ENCODE peak calls at places on chromosome 2, in eight cellular contexts. One of them, this sample, is unnamed.

GRCh38 chr2:1746174-1747064 is 2.1 kb upstream of the PXDN start:
- DNase-seq in dorsolateral prefrontal cortex: no peak
- DNase-seq in uterus: no peak
- DNase-seq in HFFc6: no peak
- DNase-seq in G401: no peak
- DNase-seq in NCI-H1105: no peak
- DNase-seq in progenitor cell of endocrine pancreas: no peak
- DNase-seq in CD4-positive, alpha-beta memory T cell: no peak
- DNase-seq in this sample: no peak

GRCh38 chr2:197614532-197614931 is 60.9 kb downstream of the RFTN2 start:
- DNase-seq in dorsolateral prefrontal cortex: no peak
- DNase-seq in uterus: no peak
- DNase-seq in HFFc6: no peak
- DNase-seq in G401: no peak
- DNase-seq in NCI-H1105: no peak
- DNase-seq in progenitor cell of endocrine pancreas: no peak
- DNase-seq in CD4-positive, alpha-beta memory T cell: no peak
- DNase-seq in this sample: no peak

GRCh38 chr2:145460151-145460550 is 940.2 kb upstream of the ZEB2 start:
- DNase-seq in dorsolateral prefrontal cortex: no peak
- DNase-seq in uterus: no peak
- DNase-seq in HFFc6: peak; percentile 2
- DNase-seq in G401: no peak
- DNase-seq in NCI-H1105: no peak
- DNase-seq in progenitor cell of endocrine pancreas: no peak
- DNase-seq in CD4-positive, alpha-beta memory T cell: no peak
- DNase-seq in this sample: no peak

GRCh38 chr2:74424139-74424992 is 2.8 kb downstream of the WDR54 start:
- DNase-seq in dorsolateral prefrontal cortex: no peak
- DNase-seq in uterus: no peak
- DNase-seq in HFFc6: no peak
- DNase-seq in G401: no peak
- DNase-seq in NCI-H1105: no peak
- DNase-seq in progenitor cell of endocrine pancreas: no peak
- DNase-seq in CD4-positive, alpha-beta memory T cell: no peak
- DNase-seq in this sample: no peak

GRCh38 chr2:8558096-8558495 is 123.8 kb upstream of the ID2 start:
- DNase-seq in dorsolateral prefrontal cortex: no peak
- DNase-seq in uterus: peak; percentile 4
- DNase-seq in HFFc6: no peak
- DNase-seq in G401: no peak
- DNase-seq in NCI-H1105: no peak
- DNase-seq in progenitor cell of endocrine pancreas: no peak
- DNase-seq in CD4-positive, alpha-beta memory T cell: no peak
- DNase-seq in this sample: no peak

GRCh38 chr2:205850172-205850571 is 167.9 kb downstream of the NRP2 start:
- DNase-seq in dorsolateral prefrontal cortex: no peak
- DNase-seq in uterus: no peak
- DNase-seq in HFFc6: no peak
- DNase-seq in G401: no peak
- DNase-seq in NCI-H1105: no peak
- DNase-seq in progenitor cell of endocrine pancreas: no peak
- DNase-seq in CD4-positive, alpha-beta memory T cell: no peak
- DNase-seq in this sample: no peak

GRCh38 chr2:44075536-44075935 is 79.7 kb upstream of the LRPPRC start:
- DNase-seq in dorsolateral prefrontal cortex: peak; percentile 64
- DNase-seq in uterus: no peak
- DNase-seq in HFFc6: peak; percentile 30
- DNase-seq in G401: peak; percentile 94
- DNase-seq in NCI-H1105: no peak
- DNase-seq in progenitor cell of endocrine pancreas: no peak
- DNase-seq in CD4-positive, alpha-beta memory T cell: no peak
- DNase-seq in this sample: peak; percentile 94

GRCh38 chr2:207051345-207051959 is 112.1 kb downstream of the CPO start:
- DNase-seq in dorsolateral prefrontal cortex: no peak
- DNase-seq in uterus: no peak
- DNase-seq in HFFc6: no peak
- DNase-seq in G401: no peak
- DNase-seq in NCI-H1105: no peak
- DNase-seq in progenitor cell of endocrine pancreas: no peak
- DNase-seq in CD4-positive, alpha-beta memory T cell: no peak
- DNase-seq in this sample: no peak

GRCh38 chr2:69948032-69948962 is 13.1 kb downstream of the ASPRV1 start:
- DNase-seq in dorsolateral prefrontal cortex: no peak
- DNase-seq in uterus: no peak
- DNase-seq in HFFc6: no peak
- DNase-seq in G401: peak; percentile 86
- DNase-seq in NCI-H1105: no peak
- DNase-seq in progenitor cell of endocrine pancreas: no peak
- DNase-seq in CD4-positive, alpha-beta memory T cell: no peak
- DNase-seq in this sample: no peak

GRCh38 chr2:220227272-220227920 is 600.0 kb downstream of the SLC4A3 start:
- DNase-seq in dorsolateral prefrontal cortex: no peak
- DNase-seq in uterus: no peak
- DNase-seq in HFFc6: peak; percentile 77
- DNase-seq in G401: no peak
- DNase-seq in NCI-H1105: no peak
- DNase-seq in progenitor cell of endocrine pancreas: no peak
- DNase-seq in CD4-positive, alpha-beta memory T cell: no peak
- DNase-seq in this sample: no peak

GRCh38 chr2:226905718-226906438 is 70.0 kb downstream of the RHBDD1 start:
- DNase-seq in dorsolateral prefrontal cortex: no peak
- DNase-seq in uterus: no peak
- DNase-seq in HFFc6: no peak
- DNase-seq in G401: no peak
- DNase-seq in NCI-H1105: no peak
- DNase-seq in progenitor cell of endocrine pancreas: no peak
- DNase-seq in CD4-positive, alpha-beta memory T cell: no peak
- DNase-seq in this sample: no peak

GRCh38 chr2:2107140-2107539 is 223.9 kb downstream of the MYT1L start:
- DNase-seq in dorsolateral prefrontal cortex: no peak
- DNase-seq in uterus: no peak
- DNase-seq in HFFc6: no peak
- DNase-seq in G401: no peak
- DNase-seq in NCI-H1105: peak; percentile 77
- DNase-seq in progenitor cell of endocrine pancreas: no peak
- DNase-seq in CD4-positive, alpha-beta memory T cell: no peak
- DNase-seq in this sample: no peak

GRCh38 chr2:61882850-61883249 is 5.6 kb downstream of the CCT4 start:
- DNase-seq in dorsolateral prefrontal cortex: no peak
- DNase-seq in uterus: no peak
- DNase-seq in HFFc6: no peak
- DNase-seq in G401: no peak
- DNase-seq in NCI-H1105: no peak
- DNase-seq in progenitor cell of endocrine pancreas: no peak
- DNase-seq in CD4-positive, alpha-beta memory T cell: no peak
- DNase-seq in this sample: no peak

GRCh38 chr2:32289165-32290054 is 11.7 kb downstream of the YIPF4 start:
- DNase-seq in dorsolateral prefrontal cortex: no peak
- DNase-seq in uterus: no peak
- DNase-seq in HFFc6: peak; percentile 65
- DNase-seq in G401: no peak
- DNase-seq in NCI-H1105: no peak
- DNase-seq in progenitor cell of endocrine pancreas: no peak
- DNase-seq in CD4-positive, alpha-beta memory T cell: no peak
- DNase-seq in this sample: no peak

GRCh38 chr2:143686585-143687164 is 557.5 kb downstream of the ARHGAP15 start:
- DNase-seq in dorsolateral prefrontal cortex: no peak
- DNase-seq in uterus: no peak
- DNase-seq in HFFc6: peak; percentile 47
- DNase-seq in G401: peak; percentile 23
- DNase-seq in NCI-H1105: no peak
- DNase-seq in progenitor cell of endocrine pancreas: no peak
- DNase-seq in CD4-positive, alpha-beta memory T cell: no peak
- DNase-seq in this sample: peak; percentile 70

GRCh38 chr2:46643951-46644350 is 164.6 kb downstream of the TMEM247 start:
- DNase-seq in dorsolateral prefrontal cortex: no peak
- DNase-seq in uterus: no peak
- DNase-seq in HFFc6: no peak
- DNase-seq in G401: no peak
- DNase-seq in NCI-H1105: no peak
- DNase-seq in progenitor cell of endocrine pancreas: no peak
- DNase-seq in CD4-positive, alpha-beta memory T cell: no peak
- DNase-seq in this sample: no peak

GRCh38 chr2:79940366-79940765 is 364.2 kb downstream of the LRRTM1 start:
- DNase-seq in dorsolateral prefrontal cortex: no peak
- DNase-seq in uterus: no peak
- DNase-seq in HFFc6: no peak
- DNase-seq in G401: no peak
- DNase-seq in NCI-H1105: no peak
- DNase-seq in progenitor cell of endocrine pancreas: no peak
- DNase-seq in CD4-positive, alpha-beta memory T cell: no peak
- DNase-seq in this sample: no peak

GRCh38 chr2:168620554-168620953 is 164.5 kb downstream of the CERS6 start:
- DNase-seq in dorsolateral prefrontal cortex: no peak
- DNase-seq in uterus: no peak
- DNase-seq in HFFc6: no peak
- DNase-seq in G401: no peak
- DNase-seq in NCI-H1105: no peak
- DNase-seq in progenitor cell of endocrine pancreas: no peak
- DNase-seq in CD4-positive, alpha-beta memory T cell: no peak
- DNase-seq in this sample: no peak

GRCh38 chr2:220143336-220143735 is 515.9 kb downstream of the SLC4A3 start:
- DNase-seq in dorsolateral prefrontal cortex: no peak
- DNase-seq in uterus: no peak
- DNase-seq in HFFc6: peak; percentile 80
- DNase-seq in G401: no peak
- DNase-seq in NCI-H1105: no peak
- DNase-seq in progenitor cell of endocrine pancreas: no peak
- DNase-seq in CD4-positive, alpha-beta memory T cell: no peak
- DNase-seq in this sample: no peak

GRCh38 chr2:68362749-68363148 is 2.3 kb upstream of the PLEK start:
- DNase-seq in dorsolateral prefrontal cortex: no peak
- DNase-seq in uterus: no peak
- DNase-seq in HFFc6: no peak
- DNase-seq in G401: no peak
- DNase-seq in NCI-H1105: no peak
- DNase-seq in progenitor cell of endocrine pancreas: no peak
- DNase-seq in CD4-positive, alpha-beta memory T cell: no peak
- DNase-seq in this sample: peak; percentile 46

GRCh38 chr2:6215053-6215452 is 522.9 kb downstream of the SOX11 start:
- DNase-seq in dorsolateral prefrontal cortex: no peak
- DNase-seq in uterus: no peak
- DNase-seq in HFFc6: no peak
- DNase-seq in G401: no peak
- DNase-seq in NCI-H1105: no peak
- DNase-seq in progenitor cell of endocrine pancreas: no peak
- DNase-seq in CD4-positive, alpha-beta memory T cell: no peak
- DNase-seq in this sample: no peak

GRCh38 chr2:128196026-128196822 is 105.2 kb downstream of the UGGT1 start:
- DNase-seq in dorsolateral prefrontal cortex: no peak
- DNase-seq in uterus: no peak
- DNase-seq in HFFc6: no peak
- DNase-seq in G401: no peak
- DNase-seq in NCI-H1105: no peak
- DNase-seq in progenitor cell of endocrine pancreas: no peak
- DNase-seq in CD4-positive, alpha-beta memory T cell: no peak
- DNase-seq in this sample: peak; percentile 54

GRCh38 chr2:221943078-221943810 is 355.6 kb downstream of the PAX3 start:
- DNase-seq in dorsolateral prefrontal cortex: no peak
- DNase-seq in uterus: peak; percentile 74
- DNase-seq in HFFc6: peak; percentile 12
- DNase-seq in G401: no peak
- DNase-seq in NCI-H1105: no peak
- DNase-seq in progenitor cell of endocrine pancreas: no peak
- DNase-seq in CD4-positive, alpha-beta memory T cell: no peak
- DNase-seq in this sample: peak; percentile 33

GRCh38 chr2:230225486-230225885 is at the start of gene SP140:
- DNase-seq in dorsolateral prefrontal cortex: no peak
- DNase-seq in uterus: no peak
- DNase-seq in HFFc6: no peak
- DNase-seq in G401: no peak
- DNase-seq in NCI-H1105: no peak
- DNase-seq in progenitor cell of endocrine pancreas: no peak
- DNase-seq in CD4-positive, alpha-beta memory T cell: peak; percentile 88
- DNase-seq in this sample: peak; percentile 70

GRCh38 chr2:198321522-198322088 is 517.2 kb downstream of the PLCL1 start:
- DNase-seq in dorsolateral prefrontal cortex: no peak
- DNase-seq in uterus: no peak
- DNase-seq in HFFc6: no peak
- DNase-seq in G401: no peak
- DNase-seq in NCI-H1105: no peak
- DNase-seq in progenitor cell of endocrine pancreas: no peak
- DNase-seq in CD4-positive, alpha-beta memory T cell: no peak
- DNase-seq in this sample: no peak

GRCh38 chr2:33014268-33014667 is 67.5 kb downstream of the LTBP1 start:
- DNase-seq in dorsolateral prefrontal cortex: no peak
- DNase-seq in uterus: no peak
- DNase-seq in HFFc6: no peak
- DNase-seq in G401: no peak
- DNase-seq in NCI-H1105: no peak
- DNase-seq in progenitor cell of endocrine pancreas: no peak
- DNase-seq in CD4-positive, alpha-beta memory T cell: no peak
- DNase-seq in this sample: no peak

GRCh38 chr2:168208652-168209051 is 38.7 kb downstream of the STK39 start:
- DNase-seq in dorsolateral prefrontal cortex: no peak
- DNase-seq in uterus: no peak
- DNase-seq in HFFc6: no peak
- DNase-seq in G401: no peak
- DNase-seq in NCI-H1105: no peak
- DNase-seq in progenitor cell of endocrine pancreas: no peak
- DNase-seq in CD4-positive, alpha-beta memory T cell: no peak
- DNase-seq in this sample: no peak

GRCh38 chr2:144834954-144835633 is 315.2 kb upstream of the ZEB2 start:
- DNase-seq in dorsolateral prefrontal cortex: no peak
- DNase-seq in uterus: peak; percentile 19
- DNase-seq in HFFc6: peak; percentile 50
- DNase-seq in G401: no peak
- DNase-seq in NCI-H1105: no peak
- DNase-seq in progenitor cell of endocrine pancreas: no peak
- DNase-seq in CD4-positive, alpha-beta memory T cell: no peak
- DNase-seq in this sample: no peak

GRCh38 chr2:150309681-150310080 is 177.8 kb downstream of the RND3 start:
- DNase-seq in dorsolateral prefrontal cortex: no peak
- DNase-seq in uterus: no peak
- DNase-seq in HFFc6: no peak
- DNase-seq in G401: no peak
- DNase-seq in NCI-H1105: no peak
- DNase-seq in progenitor cell of endocrine pancreas: no peak
- DNase-seq in CD4-positive, alpha-beta memory T cell: no peak
- DNase-seq in this sample: no peak

GRCh38 chr2:64401501-64401880 is 52.5 kb upstream of the LGALSL start:
- DNase-seq in dorsolateral prefrontal cortex: no peak
- DNase-seq in uterus: no peak
- DNase-seq in HFFc6: no peak
- DNase-seq in G401: no peak
- DNase-seq in NCI-H1105: peak; percentile 27
- DNase-seq in progenitor cell of endocrine pancreas: no peak
- DNase-seq in CD4-positive, alpha-beta memory T cell: no peak
- DNase-seq in this sample: no peak

GRCh38 chr2:181753686-181754085 is 73.4 kb upstream of the NEUROD1 start:
- DNase-seq in dorsolateral prefrontal cortex: no peak
- DNase-seq in uterus: no peak
- DNase-seq in HFFc6: no peak
- DNase-seq in G401: no peak
- DNase-seq in NCI-H1105: no peak
- DNase-seq in progenitor cell of endocrine pancreas: no peak
- DNase-seq in CD4-positive, alpha-beta memory T cell: no peak
- DNase-seq in this sample: no peak

GRCh38 chr2:24613154-24613814 is 122.2 kb downstream of the NCOA1 start:
- DNase-seq in dorsolateral prefrontal cortex: no peak
- DNase-seq in uterus: no peak
- DNase-seq in HFFc6: peak; percentile 75
- DNase-seq in G401: no peak
- DNase-seq in NCI-H1105: no peak
- DNase-seq in progenitor cell of endocrine pancreas: no peak
- DNase-seq in CD4-positive, alpha-beta memory T cell: peak; percentile 22
- DNase-seq in this sample: no peak

GRCh38 chr2:160114020-160114419 is 51.6 kb upstream of the PLA2R1 start:
- DNase-seq in dorsolateral prefrontal cortex: no peak
- DNase-seq in uterus: no peak
- DNase-seq in HFFc6: no peak
- DNase-seq in G401: no peak
- DNase-seq in NCI-H1105: no peak
- DNase-seq in progenitor cell of endocrine pancreas: no peak
- DNase-seq in CD4-positive, alpha-beta memory T cell: no peak
- DNase-seq in this sample: no peak

GRCh38 chr2:28507806-28508764 is 12.2 kb downstream of the PLB1 start:
- DNase-seq in dorsolateral prefrontal cortex: no peak
- DNase-seq in uterus: no peak
- DNase-seq in HFFc6: no peak
- DNase-seq in G401: no peak
- DNase-seq in NCI-H1105: no peak
- DNase-seq in progenitor cell of endocrine pancreas: no peak
- DNase-seq in CD4-positive, alpha-beta memory T cell: peak; percentile 5
- DNase-seq in this sample: no peak

This sample was measured in pons.